ENCODE peak calls at places on chromosomes 16 and 17, in seven cellular contexts. J is memory B cell; T is neuronal stem cell; Y is NCI-H1436; X is choroid plexus epithelial cell; S is T-helper 2 cell; H is activated naive CD4-positive, alpha-beta T cell treated with anti-CD3 and anti-CD28 coated beads, Interleukin-2, amount 10 ng/mL, durations not matched to agents 7 days and 5 days. M is an unnamed sample.

GRCh38 chr17:4733073-4733531 is 1.9 kb downstream of the MED11 start:
- DNase-seq in J (no peak), T (no peak), Y (no peak), X (no peak), S (no peak), H (peak), M (no peak)

GRCh38 chr16:84058211-84058610 is 15.6 kb upstream of the SLC38A8 start:
- DNase-seq in J (no peak), T (no peak), Y (no peak), X (no peak), S (no peak), H (no peak), M (no peak)

GRCh38 chr16:86231321-86231995 is 278.9 kb upstream of the FOXF1 start:
- DNase-seq in J (no peak), T (no peak), Y (no peak), X (no peak), S (no peak), H (no peak), M (no peak)

GRCh38 chr17:27559506-27559931 is 71.5 kb upstream of the LGALS9 start:
- DNase-seq in J (no peak), T (no peak), Y (no peak), X (peak), S (no peak), H (no peak), M (no peak)

GRCh38 chr16:19348578-19349315 is 63.2 kb downstream of the CLEC19A start:
- DNase-seq in J (no peak), T (peak), Y (no peak), X (no peak), S (no peak), H (no peak), M (no peak)

GRCh38 chr17:82399030-82399429 is 19.1 kb upstream of the HEXD start:
- DNase-seq in J (no peak), T (no peak), Y (no peak), X (peak), S (no peak), H (no peak), M (no peak)

GRCh38 chr17:77445908-77446535 is 305.3 kb downstream of the SEC14L1 start:
- DNase-seq in J (no peak), T (no peak), Y (no peak), X (peak), S (peak), H (peak), M (no peak)

GRCh38 chr16:84279871-84280270 is 14.8 kb upstream of the WFDC1 start:
- DNase-seq in J (no peak), T (no peak), Y (no peak), X (no peak), S (no peak), H (no peak), M (no peak)

GRCh38 chr17:13749566-13750235 is 148.0 kb upstream of the HS3ST3A1 start:
- DNase-seq in J (no peak), T (no peak), Y (no peak), X (peak), S (no peak), H (no peak), M (no peak)

GRCh38 chr17:38673714-38674012 is 1.1 kb downstream of the EPOP start:
- DNase-seq in J (no peak), T (no peak), Y (no peak), X (no peak), S (no peak), H (no peak), M (no peak)

M was measured in GM18507.